ENCODE peak calls at places on chromosomes 2 and 18, in nine cellular contexts. One of them, this sample, is unnamed.

GRCh38 chr18:52570975-52571374 is 231.0 kb downstream of the DCC start:
- DNase-seq in ELR: no peak
- DNase-seq in MV-4-11: no peak
- DNase-seq in stimulated activated CD4-positive, alpha-beta T cell treated with anti-CD3 and anti-CD28 coated beads, Interleukin-1b, Interleukin-23, amount 100 ng/mL, for 24 hours: no peak
- DNase-seq in activated T-helper 2 cell treated with anti-CD3 and anti-CD28 coated beads, Interferon-gamma antibody, Interleukin-2, Interleukin-4, amounts not matched to agents 10 μg/mL and 5 μg/mL and 100 μg/mL, durations not matched to agents 14 hours and 24 hours and 36 hours: no peak
- DNase-seq in activated CD4-positive, alpha-beta memory T cell treated with anti-CD3 and anti-CD28 coated beads for 36 hours: no peak
- DNase-seq in activated CD4-positive, alpha-beta T cell treated with anti-CD3 and anti-CD28 coated beads, Interleukin-2, amount 10 ng/mL, durations not matched to agents 7 days and 5 days: no peak
- DNase-seq in A172: no peak
- DNase-seq in HT1080: peak
- DNase-seq in this sample: no peak

GRCh38 chr2:5111581-5111980 is 580.6 kb upstream of the SOX11 start:
- DNase-seq in ELR: no peak
- DNase-seq in activated CD4-positive, alpha-beta T cell treated with anti-CD3 and anti-CD28 coated beads, Interleukin-2, amount 10 ng/mL, durations not matched to agents 7 days and 5 days: no peak
- DNase-seq in activated CD4-positive, alpha-beta memory T cell treated with anti-CD3 and anti-CD28 coated beads for 36 hours: no peak
- DNase-seq in HT1080: no peak
- DNase-seq in MV-4-11: no peak
- DNase-seq in activated T-helper 2 cell treated with anti-CD3 and anti-CD28 coated beads, Interferon-gamma antibody, Interleukin-2, Interleukin-4, amounts not matched to agents 10 μg/mL and 5 μg/mL and 100 μg/mL, durations not matched to agents 14 hours and 24 hours and 36 hours: no peak
- DNase-seq in stimulated activated CD4-positive, alpha-beta T cell treated with anti-CD3 and anti-CD28 coated beads, Interleukin-1b, Interleukin-23, amount 100 ng/mL, for 24 hours: no peak
- DNase-seq in A172: peak
- DNase-seq in this sample: peak

GRCh38 chr2:23478933-23479683 is 94.1 kb downstream of the KLHL29 start:
- DNase-seq in activated CD4-positive, alpha-beta T cell treated with anti-CD3 and anti-CD28 coated beads, Interleukin-2, amount 10 ng/mL, durations not matched to agents 7 days and 5 days: no peak
- DNase-seq in ELR: no peak
- DNase-seq in A172: no peak
- DNase-seq in HT1080: no peak
- DNase-seq in activated CD4-positive, alpha-beta memory T cell treated with anti-CD3 and anti-CD28 coated beads for 36 hours: no peak
- DNase-seq in MV-4-11: no peak
- DNase-seq in stimulated activated CD4-positive, alpha-beta T cell treated with anti-CD3 and anti-CD28 coated beads, Interleukin-1b, Interleukin-23, amount 100 ng/mL, for 24 hours: no peak
- DNase-seq in activated T-helper 2 cell treated with anti-CD3 and anti-CD28 coated beads, Interferon-gamma antibody, Interleukin-2, Interleukin-4, amounts not matched to agents 10 μg/mL and 5 μg/mL and 100 μg/mL, durations not matched to agents 14 hours and 24 hours and 36 hours: no peak
- DNase-seq in this sample: no peak

GRCh38 chr2:199985625-199986207 is 30.3 kb downstream of the MAIP1 start:
- DNase-seq in activated CD4-positive, alpha-beta memory T cell treated with anti-CD3 and anti-CD28 coated beads for 36 hours: peak
- DNase-seq in stimulated activated CD4-positive, alpha-beta T cell treated with anti-CD3 and anti-CD28 coated beads, Interleukin-1b, Interleukin-23, amount 100 ng/mL, for 24 hours: peak
- DNase-seq in ELR: peak
- DNase-seq in A172: peak
- DNase-seq in MV-4-11: peak
- DNase-seq in activated T-helper 2 cell treated with anti-CD3 and anti-CD28 coated beads, Interferon-gamma antibody, Interleukin-2, Interleukin-4, amounts not matched to agents 10 μg/mL and 5 μg/mL and 100 μg/mL, durations not matched to agents 14 hours and 24 hours and 36 hours: peak
- DNase-seq in HT1080: peak
- DNase-seq in activated CD4-positive, alpha-beta T cell treated with anti-CD3 and anti-CD28 coated beads, Interleukin-2, amount 10 ng/mL, durations not matched to agents 7 days and 5 days: peak
- DNase-seq in this sample: no peak

GRCh38 chr2:191311156-191311555 is 66.0 kb downstream of the MYO1B start:
- DNase-seq in A172: no peak
- DNase-seq in activated CD4-positive, alpha-beta T cell treated with anti-CD3 and anti-CD28 coated beads, Interleukin-2, amount 10 ng/mL, durations not matched to agents 7 days and 5 days: no peak
- DNase-seq in MV-4-11: no peak
- DNase-seq in activated T-helper 2 cell treated with anti-CD3 and anti-CD28 coated beads, Interferon-gamma antibody, Interleukin-2, Interleukin-4, amounts not matched to agents 10 μg/mL and 5 μg/mL and 100 μg/mL, durations not matched to agents 14 hours and 24 hours and 36 hours: no peak
- DNase-seq in ELR: no peak
- DNase-seq in HT1080: no peak
- DNase-seq in activated CD4-positive, alpha-beta memory T cell treated with anti-CD3 and anti-CD28 coated beads for 36 hours: no peak
- DNase-seq in stimulated activated CD4-positive, alpha-beta T cell treated with anti-CD3 and anti-CD28 coated beads, Interleukin-1b, Interleukin-23, amount 100 ng/mL, for 24 hours: no peak
- DNase-seq in this sample: no peak

GRCh38 chr2:217436386-217436785 is 566.4 kb downstream of the TNS1 start:
- DNase-seq in MV-4-11: no peak
- DNase-seq in activated T-helper 2 cell treated with anti-CD3 and anti-CD28 coated beads, Interferon-gamma antibody, Interleukin-2, Interleukin-4, amounts not matched to agents 10 μg/mL and 5 μg/mL and 100 μg/mL, durations not matched to agents 14 hours and 24 hours and 36 hours: no peak
- DNase-seq in ELR: no peak
- DNase-seq in stimulated activated CD4-positive, alpha-beta T cell treated with anti-CD3 and anti-CD28 coated beads, Interleukin-1b, Interleukin-23, amount 100 ng/mL, for 24 hours: no peak
- DNase-seq in A172: no peak
- DNase-seq in HT1080: no peak
- DNase-seq in activated CD4-positive, alpha-beta memory T cell treated with anti-CD3 and anti-CD28 coated beads for 36 hours: no peak
- DNase-seq in activated CD4-positive, alpha-beta T cell treated with anti-CD3 and anti-CD28 coated beads, Interleukin-2, amount 10 ng/mL, durations not matched to agents 7 days and 5 days: no peak
- DNase-seq in this sample: no peak

GRCh38 chr2:205139822-205140612 is 542.3 kb upstream of the NRP2 start:
- DNase-seq in MV-4-11: no peak
- DNase-seq in ELR: no peak
- DNase-seq in A172: no peak
- DNase-seq in activated CD4-positive, alpha-beta T cell treated with anti-CD3 and anti-CD28 coated beads, Interleukin-2, amount 10 ng/mL, durations not matched to agents 7 days and 5 days: no peak
- DNase-seq in HT1080: no peak
- DNase-seq in activated CD4-positive, alpha-beta memory T cell treated with anti-CD3 and anti-CD28 coated beads for 36 hours: no peak
- DNase-seq in stimulated activated CD4-positive, alpha-beta T cell treated with anti-CD3 and anti-CD28 coated beads, Interleukin-1b, Interleukin-23, amount 100 ng/mL, for 24 hours: no peak
- DNase-seq in activated T-helper 2 cell treated with anti-CD3 and anti-CD28 coated beads, Interferon-gamma antibody, Interleukin-2, Interleukin-4, amounts not matched to agents 10 μg/mL and 5 μg/mL and 100 μg/mL, durations not matched to agents 14 hours and 24 hours and 36 hours: no peak
- DNase-seq in this sample: no peak

GRCh38 chr18:49565656-49566055 is 3.8 kb downstream of the LIPG start:
- DNase-seq in ELR: no peak
- DNase-seq in activated CD4-positive, alpha-beta memory T cell treated with anti-CD3 and anti-CD28 coated beads for 36 hours: no peak
- DNase-seq in activated T-helper 2 cell treated with anti-CD3 and anti-CD28 coated beads, Interferon-gamma antibody, Interleukin-2, Interleukin-4, amounts not matched to agents 10 μg/mL and 5 μg/mL and 100 μg/mL, durations not matched to agents 14 hours and 24 hours and 36 hours: no peak
- DNase-seq in stimulated activated CD4-positive, alpha-beta T cell treated with anti-CD3 and anti-CD28 coated beads, Interleukin-1b, Interleukin-23, amount 100 ng/mL, for 24 hours: no peak
- DNase-seq in MV-4-11: no peak
- DNase-seq in activated CD4-positive, alpha-beta T cell treated with anti-CD3 and anti-CD28 coated beads, Interleukin-2, amount 10 ng/mL, durations not matched to agents 7 days and 5 days: no peak
- DNase-seq in HT1080: no peak
- DNase-seq in A172: no peak
- DNase-seq in this sample: no peak

GRCh38 chr2:210626849-210627248 is 70.5 kb downstream of the CPS1 start:
- DNase-seq in stimulated activated CD4-positive, alpha-beta T cell treated with anti-CD3 and anti-CD28 coated beads, Interleukin-1b, Interleukin-23, amount 100 ng/mL, for 24 hours: no peak
- DNase-seq in activated CD4-positive, alpha-beta memory T cell treated with anti-CD3 and anti-CD28 coated beads for 36 hours: no peak
- DNase-seq in HT1080: peak
- DNase-seq in MV-4-11: no peak
- DNase-seq in ELR: peak
- DNase-seq in activated CD4-positive, alpha-beta T cell treated with anti-CD3 and anti-CD28 coated beads, Interleukin-2, amount 10 ng/mL, durations not matched to agents 7 days and 5 days: no peak
- DNase-seq in activated T-helper 2 cell treated with anti-CD3 and anti-CD28 coated beads, Interferon-gamma antibody, Interleukin-2, Interleukin-4, amounts not matched to agents 10 μg/mL and 5 μg/mL and 100 μg/mL, durations not matched to agents 14 hours and 24 hours and 36 hours: no peak
- DNase-seq in A172: peak
- DNase-seq in this sample: no peak